ENCODE peak calls at places on chromosomes 13 and 19, in five cellular contexts. E is OCI-LY7, Z is ovary, G is stomach, T is neural progenitor cell. N is an unnamed sample. For H3K4me1, the result is how much of the 10 kb centered on the place peaks cover.

GRCh38 chr19:14434543-14435319 is 1.6 kb downstream of the PKN1 start:
- DNase-seq in E (no peak), Z (peak), G (peak), T (no peak), N (peak)

GRCh38 chr19:743168-743687 is 7.7 kb upstream of the MISP start:
- DNase-seq in E (no peak), Z (peak), G (peak), T (no peak), N (peak)

GRCh38 chr19:10510301-10510802 is 6.9 kb downstream of the S1PR5 start:
- DNase-seq in E (peak), Z (peak), G (no peak), T (peak), N (peak)

GRCh38 chr19:49009828-49010227 is 7.1 kb downstream of the LHB start:
- DNase-seq in E (no peak), Z (no peak), G (no peak), T (no peak), N (no peak)

GRCh38 chr19:40612831-40613668 is 11.9 kb downstream of the LTBP4 start:
- DNase-seq in E (peak), Z (peak), G (peak), T (peak), N (peak)

GRCh38 chr19:33797821-33798633 is 1.4 kb downstream of the KCTD15 start:
- DNase-seq in E (peak), Z (peak), G (peak), T (peak), N (peak)

GRCh38 chr19:13987101-13987890 is 18.8 kb downstream of the RFX1 start:
- DNase-seq in E (no peak), Z (no peak), G (peak), T (no peak), N (no peak)

GRCh38 chr13:97359181-97360057 is 74.5 kb upstream of the RAP2A start:
- DNase-seq in E (peak), Z (no peak), G (peak), T (peak), N (no peak)

GRCh38 chr19:19341026-19341425 is 20.4 kb downstream of the MAU2 start:
- DNase-seq in E (no peak), Z (no peak), G (no peak), T (no peak), N (no peak)

GRCh38 chr13:38226496-38226895 is 123.2 kb upstream of the UFM1 start:
- DNase-seq in E (no peak), Z (no peak), G (no peak), T (no peak), N (no peak)

GRCh38 chr13:38228322-38228721 is 121.3 kb upstream of the UFM1 start:
- DNase-seq in E (no peak), Z (no peak), G (no peak), T (no peak), N (no peak)

GRCh38 chr13:38223093-38223492 is 126.6 kb upstream of the UFM1 start:
- DNase-seq in E (no peak), Z (no peak), G (no peak), T (peak), N (no peak)
- TF ChIP-seq CTCF in E (peak), Z (no peak), G (no peak), T (peak), N (no peak)

GRCh38 chr13:63636231-63636993 is 2220.8 kb upstream of the PCDH20 start:
- DNase-seq in E (no peak), Z (no peak), G (no peak), T (no peak), N (no peak)
- H3K4me3 ChIP-seq in E (no peak), Z (no peak), G (peak), T (no peak), N (no peak)

DNA sequence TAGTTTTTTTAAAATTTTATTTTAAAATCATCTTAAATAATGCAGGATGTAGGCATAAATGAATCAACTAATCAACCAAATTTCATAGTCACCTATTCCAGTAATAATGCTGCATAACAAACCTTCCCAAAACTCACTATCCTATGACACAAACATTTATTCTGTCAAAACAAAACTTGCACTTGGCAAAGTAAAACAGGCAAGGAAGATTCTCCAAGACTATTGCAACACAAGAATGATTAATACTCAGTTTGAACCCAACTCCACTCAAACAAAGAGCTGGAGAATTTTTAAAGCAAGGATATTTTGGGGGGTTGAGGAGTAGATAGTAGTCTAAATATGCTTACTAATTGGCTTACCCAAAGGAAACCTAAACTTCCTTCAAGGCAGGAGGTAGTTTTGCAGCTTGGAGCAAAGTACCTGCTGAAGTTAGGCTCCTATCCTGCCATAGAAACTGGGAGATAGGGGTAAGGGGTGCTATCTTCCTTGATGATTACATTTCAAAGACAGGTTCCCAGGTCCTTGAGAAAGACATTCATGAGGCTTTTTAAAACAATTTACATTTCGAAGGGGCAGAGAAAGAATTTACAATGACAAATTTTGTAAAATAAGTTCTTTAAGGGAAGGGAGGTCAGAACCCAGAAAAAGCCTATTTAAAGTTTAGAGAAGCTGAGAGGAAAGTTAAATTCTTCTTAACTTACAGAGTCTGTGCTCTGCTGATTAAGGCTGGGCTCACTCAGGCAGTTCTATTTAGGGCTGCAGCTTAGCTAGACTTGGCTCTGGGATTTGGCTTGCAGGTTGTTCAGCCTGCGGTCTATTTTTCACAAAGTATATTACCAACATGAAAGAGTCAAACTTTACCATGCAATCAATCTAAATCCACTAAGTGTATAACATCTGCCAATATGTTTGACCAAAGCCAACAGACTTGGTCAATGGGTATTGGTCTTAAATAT is 549.0 kb downstream of the KCTD12 start:
- DNase-seq in E (no peak), Z (no peak), G (no peak), T (no peak), N (no peak)
- H3K4me1 ChIP-seq in E (half or more), Z (under half), G (under half), T (under half), N (under half)

DNA sequence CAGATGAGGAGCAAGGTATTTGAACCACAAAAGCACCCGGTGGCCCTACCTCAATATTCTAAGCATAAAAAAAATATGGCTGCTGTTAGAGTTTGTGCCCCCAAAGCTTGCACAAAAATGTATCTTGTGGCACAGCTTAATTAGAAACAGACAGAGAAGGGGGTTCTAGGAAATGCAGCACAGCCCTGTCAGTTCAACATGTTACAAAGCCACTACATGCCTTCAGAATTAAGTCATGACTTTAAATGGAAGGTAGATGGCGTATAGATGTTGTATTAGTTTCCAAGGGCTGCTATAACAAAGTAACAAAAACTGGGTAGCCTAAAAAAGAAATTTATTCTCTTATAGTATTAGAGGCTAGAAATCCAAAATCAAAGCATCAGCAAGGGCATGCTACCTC is 703.8 kb downstream of the DIAPH3 start:
- DNase-seq in E (no peak), Z (no peak), G (no peak), T (no peak), N (no peak)
- TF ChIP-seq CTCF in E (no peak), Z (no peak), G (no peak), T (no peak), N (no peak)

GRCh38 chr19:46471778-46472543 is 598 bp upstream of the PNMA8A start:
- DNase-seq in E (no peak), Z (no peak), G (no peak), T (no peak), N (no peak)
- H3K4me3 ChIP-seq in E (no peak), Z (peak), G (peak), T (peak), N (no peak)

GRCh38 chr19:29662604-29663404 is 2.5 kb upstream of the PLEKHF1 start:
- DNase-seq in E (no peak), Z (peak), G (peak), T (no peak), N (no peak)
- H3K4me1 ChIP-seq in E (under half), Z (under half), G (half or more), T (under half), N (under half)